ENCODE peak calls at places on chromosomes 6 and 20, in five cellular contexts. V is hepatocyte, Z is SJCRH30, I is GM23248, W is RWPE2. J is an unnamed sample. For H3K4me1, the result is how much of the 10 kb centered on the place peaks cover.

GRCh38 chr6:109991307-109992101 is 13.4 kb downstream of the GPR6 start:
- DNase-seq in V (no peak), Z (no peak), I (no peak), W (no peak), J (no peak)

GRCh38 chr6:27275025-27275956 is 27.8 kb downstream of the PRSS16 start:
- DNase-seq in V (no peak), Z (no peak), I (no peak), W (no peak), J (no peak)

GRCh38 chr20:17825949-17826843 is 126.4 kb downstream of the BANF2 start:
- DNase-seq in V (no peak), Z (no peak), I (peak), W (no peak), J (no peak)

GRCh38 chr6:13358486-13358885 is 30.1 kb upstream of the TBC1D7 start:
- DNase-seq in V (no peak), Z (no peak), I (no peak), W (no peak), J (no peak)

GRCh38 chr6:150695652-150696051 is 96.0 kb downstream of the PLEKHG1 start:
- DNase-seq in V (no peak), Z (no peak), I (peak), W (no peak), J (no peak)

GRCh38 chr20:48463916-48464315 is 363.9 kb downstream of the PREX1 start:
- DNase-seq in V (peak), Z (peak), I (peak), W (peak), J (no peak)

GRCh38 chr6:71473908-71474307 is 185.3 kb downstream of the OGFRL1 start:
- DNase-seq in V (peak), Z (peak), I (peak), W (no peak), J (peak)

GRCh38 chr6:122399055-122399347 is 451 bp upstream of the HSF2 start:
- DNase-seq in V (no peak), Z (no peak), I (no peak), W (no peak), J (no peak)

GRCh38 chr6:6689413-6690143 is 101.1 kb downstream of the LY86 start:
- DNase-seq in V (no peak), Z (no peak), I (peak), W (no peak), J (no peak)

GRCh38 chr6:17492350-17492749 is 99.0 kb downstream of the CAP2 start:
- DNase-seq in V (no peak), Z (no peak), I (no peak), W (no peak), J (no peak)

GRCh38 chr6:104642871-104643270 is 216.8 kb downstream of the HACE1 start:
- DNase-seq in V (no peak), Z (no peak), I (no peak), W (no peak), J (no peak)

GRCh38 chr20:36407196-36407733 is 101.1 kb downstream of the DLGAP4 start:
- DNase-seq in V (no peak), Z (no peak), I (peak), W (no peak), J (no peak)

GRCh38 chr20:60104980-60105379 is 146.8 kb downstream of the CDH26 start:
- DNase-seq in V (no peak), Z (no peak), I (no peak), W (peak), J (no peak)

GRCh38 chr20:57688864-57689263 is 21.0 kb downstream of the PMEPA1 start:
- DNase-seq in V (no peak), Z (no peak), I (no peak), W (no peak), J (peak)

GRCh38 chr20:60913298-60913697 is 338.8 kb upstream of the CDH4 start:
- DNase-seq in V (no peak), Z (no peak), I (no peak), W (no peak), J (no peak)

GRCh38 chr6:3752538-3753227 is 1.2 kb upstream of the PXDC1 start:
- DNase-seq in V (no peak), Z (no peak), I (no peak), W (no peak), J (no peak)

GRCh38 chr6:19444481-19444880 is 392.7 kb upstream of the ID4 start:
- DNase-seq in V (no peak), Z (no peak), I (no peak), W (no peak), J (no peak)

GRCh38 chr6:158411998-158412397 is 99.7 kb downstream of the TULP4 start:
- DNase-seq in V (no peak), Z (no peak), I (no peak), W (peak), J (no peak)

GRCh38 chr20:50744143-50744792 is 12.9 kb downstream of the PARD6B start:
- DNase-seq in V (peak), Z (peak), I (peak), W (no peak), J (peak)

GRCh38 chr6:167098825-167099225 is 24.1 kb upstream of the CCR6 start:
- DNase-seq in V (no peak), Z (no peak), I (no peak), W (no peak), J (no peak)

GRCh38 chr6:128803911-128804310 is 79.0 kb upstream of the LAMA2 start:
- DNase-seq in V (no peak), Z (no peak), I (peak), W (no peak), J (no peak)

GRCh38 chr6:102215425-102215824 is 821.9 kb downstream of the GRIK2 start:
- DNase-seq in V (no peak), Z (no peak), I (no peak), W (no peak), J (no peak)

GRCh38 chr6:155436981-155437749 is 18.5 kb downstream of the NOX3 start:
- DNase-seq in V (no peak), Z (no peak), I (no peak), W (no peak), J (no peak)

GRCh38 chr6:123091091-123091895 is 95.3 kb downstream of the CLVS2 start:
- DNase-seq in V (peak), Z (no peak), I (no peak), W (peak), J (no peak)

GRCh38 chr6:158834675-158835385 is 15.7 kb upstream of the EZR start:
- DNase-seq in V (no peak), Z (no peak), I (no peak), W (no peak), J (no peak)

GRCh38 chr6:109397020-109397419 is 14.8 kb upstream of the CD164 start:
- DNase-seq in V (no peak), Z (no peak), I (peak), W (no peak), J (no peak)

DNA sequence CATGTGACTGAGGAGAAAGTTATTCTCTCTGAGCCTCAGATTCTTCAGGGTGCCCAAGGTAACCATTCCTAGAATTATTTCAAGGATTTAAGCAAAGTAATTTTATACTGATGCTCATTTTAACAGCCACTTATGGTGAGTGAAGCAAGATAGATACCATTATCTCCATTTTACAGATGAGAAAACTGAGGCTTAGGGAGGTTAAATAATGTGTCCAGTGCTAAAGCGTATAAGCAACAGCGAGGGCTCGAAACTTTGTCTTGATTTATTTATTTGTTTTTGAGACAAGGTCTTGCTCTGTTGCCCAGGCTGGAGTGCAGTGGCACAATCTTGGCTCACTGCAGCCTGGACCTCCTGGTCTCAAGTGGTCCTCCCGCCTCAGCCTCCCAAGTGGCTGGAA is 53.6 kb downstream of the FOXF2 start:
- DNase-seq in V (no peak), Z (no peak), I (no peak), W (no peak), J (no peak)
- H3K4me3 ChIP-seq in V (no peak), Z (no peak), I (no peak), W (no peak), J (no peak)

DNA sequence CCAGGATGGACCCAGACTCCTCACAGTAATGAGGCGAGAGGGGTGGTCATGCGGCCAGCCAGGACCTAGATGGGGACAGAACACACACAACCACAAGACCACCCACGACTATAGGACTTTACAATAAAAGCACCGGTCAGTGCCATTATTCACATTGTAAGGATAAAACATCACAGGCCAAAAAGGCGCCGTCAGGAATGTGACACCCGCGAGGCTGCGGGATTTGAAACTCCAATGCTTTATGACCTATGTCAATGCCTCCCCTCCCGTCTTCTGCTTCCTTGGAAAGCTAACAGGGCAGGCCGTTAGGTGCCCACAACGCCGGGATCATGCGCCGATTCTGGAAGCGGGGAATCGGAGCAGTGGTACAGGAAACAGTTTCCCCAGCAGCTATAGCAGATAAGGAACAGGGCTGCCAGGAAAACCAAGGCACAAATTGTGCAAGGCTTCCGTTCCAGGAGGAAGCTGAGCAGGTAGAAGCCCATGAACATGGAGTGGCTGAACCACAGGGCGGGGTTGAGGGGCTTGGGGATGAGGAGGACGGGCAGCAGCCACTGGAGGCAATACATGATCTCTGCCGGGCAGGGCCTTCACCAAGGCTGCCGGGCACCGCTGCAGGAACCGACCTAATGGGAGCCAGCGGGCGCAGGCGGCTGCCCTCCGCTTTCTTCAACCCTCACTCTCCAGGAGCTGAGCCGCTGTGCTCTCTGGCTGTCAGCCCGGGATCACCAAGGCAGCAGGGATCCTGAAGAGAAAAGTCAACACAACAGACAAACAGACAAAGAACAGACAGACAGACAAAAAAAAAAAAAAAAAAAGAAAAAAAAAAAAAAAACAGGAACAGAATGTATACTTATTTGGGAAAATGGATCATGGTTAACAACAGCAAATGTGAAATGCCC is 2.2 kb upstream of the NNAT start:
- DNase-seq in V (no peak), Z (peak), I (no peak), W (peak), J (no peak)
- H3K27ac ChIP-seq in V (peak), Z (peak), I (no peak), W (no peak), J (no peak)

DNA sequence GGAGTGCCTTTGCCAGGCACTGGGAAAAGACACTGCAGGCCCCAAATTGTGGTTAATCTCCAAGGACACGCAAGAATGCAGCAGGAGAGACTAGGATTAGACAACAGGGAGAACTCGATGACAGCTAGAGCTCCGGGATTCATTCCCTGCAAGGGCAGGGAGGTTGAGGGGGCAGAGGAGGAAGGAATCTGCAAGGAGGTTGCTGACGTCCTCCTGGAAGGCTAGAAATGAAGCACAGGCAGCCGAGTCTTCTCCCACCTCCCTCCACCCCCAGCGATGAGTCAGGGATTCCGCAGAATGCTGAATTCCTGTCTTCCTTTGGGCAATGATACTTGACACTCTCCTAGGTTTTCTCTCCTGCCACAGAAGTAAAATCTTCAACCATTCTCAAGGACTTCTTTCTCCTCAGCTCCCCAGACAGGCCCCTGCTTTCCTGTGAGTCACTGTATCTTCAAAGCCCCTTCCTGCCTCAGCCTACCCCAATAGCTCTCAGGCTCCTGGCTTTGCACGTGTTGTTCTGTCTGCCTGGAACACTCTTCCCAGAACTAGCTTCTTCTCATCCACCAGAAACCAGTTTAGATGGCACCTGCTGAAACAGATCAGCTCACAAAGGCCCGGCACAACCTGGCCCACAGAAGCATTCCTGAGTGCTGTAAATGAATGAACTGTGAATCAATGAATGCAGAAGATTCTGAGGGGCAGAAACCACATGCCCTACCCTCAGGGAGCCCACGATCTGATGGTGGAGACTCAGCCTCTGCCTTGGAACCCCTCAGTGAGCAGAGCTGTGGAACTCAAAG is 85.6 kb downstream of the MRPL14 start:
- DNase-seq in V (peak), Z (peak), I (peak), W (peak), J (peak)
- H3K4me1 ChIP-seq in V (under half), Z (under half), I (under half), W (under half), J (under half)

GRCh38 chr6:118186676-118187567 is 279.9 kb downstream of the SLC35F1 start:
- DNase-seq in V (no peak), Z (no peak), I (peak), W (no peak), J (peak)

GRCh38 chr6:118188561-118188960 is 281.5 kb downstream of the SLC35F1 start:
- DNase-seq in V (no peak), Z (no peak), I (no peak), W (no peak), J (no peak)

DNA sequence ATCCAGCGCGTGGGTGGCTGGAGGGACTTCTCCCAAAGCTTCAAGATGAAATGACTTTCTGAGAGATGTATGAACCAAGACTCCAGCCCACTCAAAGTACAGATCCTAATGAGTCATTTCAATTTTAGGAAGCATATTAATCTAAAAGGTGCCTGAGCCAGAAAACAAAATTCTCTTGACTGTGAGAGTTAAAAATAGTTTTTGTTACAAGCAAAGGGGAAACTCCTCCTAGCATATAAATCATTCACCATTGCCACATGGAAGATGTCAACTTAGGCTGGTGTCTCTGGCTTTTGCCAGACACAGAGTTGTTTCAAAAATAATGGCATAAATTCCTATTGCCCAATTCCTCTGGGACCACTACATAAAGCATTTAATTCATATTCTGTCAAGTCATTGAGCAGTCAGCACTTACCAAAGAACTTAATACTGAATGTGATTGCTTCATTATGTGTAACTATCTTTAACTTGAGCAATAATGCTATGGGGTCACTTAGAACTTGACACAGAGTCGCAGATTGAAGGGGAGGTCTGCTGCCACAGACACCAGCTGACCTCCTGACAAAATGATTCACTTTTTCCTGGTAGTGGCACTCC is 280.6 kb downstream of the SLC35F1 start:
- DNase-seq in V (peak), Z (no peak), I (peak), W (no peak), J (no peak)
- H3K4me3 ChIP-seq in V (no peak), Z (no peak), I (peak), W (no peak), J (no peak)

GRCh38 chr6:42140756-42141602 is 1.4 kb downstream of the C6orf132 start:
- DNase-seq in V (no peak), Z (no peak), I (peak), W (no peak), J (no peak)

GRCh38 chr6:42140051-42140450 is 2.4 kb downstream of the C6orf132 start:
- DNase-seq in V (peak), Z (no peak), I (peak), W (peak), J (no peak)

GRCh38 chr6:42142118-42142835 is at the start of gene C6orf132:
- DNase-seq in V (peak), Z (no peak), I (peak), W (peak), J (no peak)

GRCh38 chr6:42138630-42139619 is 3.5 kb downstream of the C6orf132 start:
- DNase-seq in V (no peak), Z (no peak), I (no peak), W (no peak), J (no peak)

GRCh38 chr6:42141603-42142117 is 760 bp downstream of the C6orf132 start:
- DNase-seq in V (peak), Z (no peak), I (peak), W (no peak), J (no peak)
- H3K27ac ChIP-seq in V (peak), Z (no peak), I (peak), W (peak), J (no peak)

GRCh38 chr6:87820343-87820984 is 118.4 kb upstream of the AKIRIN2 start:
- DNase-seq in V (peak), Z (no peak), I (no peak), W (no peak), J (no peak)
- H3K4me1 ChIP-seq in V (under half), Z (under half), I (under half), W (under half), J (under half)

GRCh38 chr6:152859225-152859624 is 108.6 kb downstream of the VIP start:
- DNase-seq in V (no peak), Z (no peak), I (no peak), W (no peak), J (no peak)
- H3K4me3 ChIP-seq in V (no peak), Z (no peak), I (no peak), W (no peak), J (no peak)

J was measured in aorta.